ENCODE peak calls at places on chromosome 1, in five cellular contexts. L is osteoblast, Y is Panc1, B is MM.1S, Q is PC-9. N is an unnamed sample. For H3K27me3, the result is how much of the 10 kb centered on the place peaks cover.

GRCh38 chr1:188070848-188071247 is 1242.1 kb downstream of the PLA2G4A start:
- DNase-seq in L (no peak), Y (no peak), B (no peak), Q (no peak), N (no peak)

GRCh38 chr1:113747376-113747775 is 11.9 kb downstream of the PHTF1 start:
- DNase-seq in L (peak), Y (no peak), B (no peak), Q (no peak), N (no peak)

GRCh38 chr1:44655609-44656008 is 18.7 kb downstream of the TMEM53 start:
- DNase-seq in L (peak), Y (no peak), B (no peak), Q (peak), N (no peak)

GRCh38 chr1:7069888-7070287 is 284.6 kb downstream of the CAMTA1 start:
- DNase-seq in L (peak), Y (no peak), B (no peak), Q (no peak), N (no peak)

GRCh38 chr1:96130432-96130831 is 591.2 kb upstream of the PTBP2 start:
- DNase-seq in L (no peak), Y (no peak), B (no peak), Q (no peak), N (no peak)

GRCh38 chr1:229585338-229585737 is 26.8 kb upstream of the ABCB10 start:
- DNase-seq in L (no peak), Y (no peak), B (no peak), Q (no peak), N (no peak)

GRCh38 chr1:71804140-71804539 is 478.2 kb downstream of the NEGR1 start:
- DNase-seq in L (no peak), Y (no peak), B (no peak), Q (no peak), N (no peak)

GRCh38 chr1:22350171-22350961 is 101.3 kb upstream of the ZBTB40 start:
- DNase-seq in L (peak), Y (no peak), B (no peak), Q (no peak), N (no peak)

GRCh38 chr1:40479156-40479555 is 2.1 kb downstream of the ZFP69 start:
- DNase-seq in L (no peak), Y (no peak), B (no peak), Q (no peak), N (no peak)

GRCh38 chr1:11157394-11157793 is 31.8 kb upstream of the ANGPTL7 start:
- DNase-seq in L (no peak), Y (no peak), B (no peak), Q (no peak), N (no peak)

GRCh38 chr1:21219674-21220073 is 43.0 kb upstream of the EIF4G3 start:
- DNase-seq in L (no peak), Y (no peak), B (no peak), Q (no peak), N (no peak)

GRCh38 chr1:21216835-21217811 is 40.4 kb upstream of the EIF4G3 start:
- DNase-seq in L (peak), Y (no peak), B (peak), Q (peak), N (no peak)

GRCh38 chr1:21220815-21221214 is 44.1 kb upstream of the EIF4G3 start:
- DNase-seq in L (no peak), Y (no peak), B (no peak), Q (no peak), N (no peak)

GRCh38 chr1:21212126-21212525 is 35.4 kb upstream of the EIF4G3 start:
- DNase-seq in L (no peak), Y (no peak), B (no peak), Q (no peak), N (no peak)

GRCh38 chr1:21217812-21218596 is 41.3 kb upstream of the EIF4G3 start:
- DNase-seq in L (peak), Y (no peak), B (no peak), Q (peak), N (no peak)
- TF ChIP-seq CTCF in L (peak), Y (no peak), B (peak), Q (peak), N (peak)

DNA sequence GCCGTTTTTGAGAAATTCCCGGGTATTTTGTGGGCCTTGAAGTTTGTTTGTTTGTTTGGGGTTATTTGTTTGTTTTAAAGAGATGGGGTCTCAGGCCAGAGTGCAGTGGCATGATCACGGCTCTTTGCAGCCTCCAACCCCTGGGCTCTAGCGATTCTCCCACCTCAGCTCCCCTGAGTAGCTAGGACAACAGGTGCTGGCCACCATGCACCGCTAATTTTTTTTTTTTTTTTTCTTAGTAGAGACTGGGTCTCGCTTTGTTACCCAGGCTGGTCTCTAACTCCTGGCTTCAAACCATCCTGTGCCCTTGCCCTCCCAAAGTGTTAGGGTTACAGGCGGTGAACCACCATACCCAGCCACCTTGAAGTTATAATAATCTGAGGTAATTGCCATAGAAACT is 2.0 kb downstream of the CHTOP start:
- DNase-seq in L (no peak), Y (no peak), B (no peak), Q (no peak), N (no peak)
- H3K4me3 ChIP-seq in L (peak), Y (peak), B (no peak), Q (peak), N (peak)

GRCh38 chr1:47465605-47466004 is 27.8 kb downstream of the FOXD2 start:
- DNase-seq in L (no peak), Y (no peak), B (no peak), Q (no peak), N (no peak)
- H3K27me3 ChIP-seq in L (under half), Y (under half), B (under half), Q (under half), N (under half)

GRCh38 chr1:4656533-4657140 is 2.2 kb downstream of the AJAP1 start:
- DNase-seq in L (peak), Y (no peak), B (no peak), Q (no peak), N (no peak)
- TF ChIP-seq CTCF in L (no peak), Y (peak), B (no peak), Q (no peak), N (no peak)

N was measured in AG04450.